ENCODE peak calls at places on chromosomes 4 and X, in six cellular contexts. N is EH; U is body of pancreas; M is BJ; E is lower lobe of right lung; Q is CD8-positive, alpha-beta memory T cell. S is an unnamed sample.

GRCh38 chr4:96035727-96036126 is 195.8 kb downstream of the PDHA2 start:
- DNase-seq in N (no peak), U (no peak), M (no peak), E (no peak), Q (no peak), S (no peak)

GRCh38 chr4:65383589-65384305 is 286.5 kb downstream of the EPHA5 start:
- DNase-seq in N (peak), U (no peak), M (no peak), E (no peak), Q (no peak), S (no peak)

GRCh38 chrX:82362550-82362949 is 1145.5 kb upstream of the POU3F4 start:
- DNase-seq in N (no peak), U (no peak), M (no peak), E (no peak), Q (no peak), S (no peak)

GRCh38 chr4:55124337-55125076 is 888 bp downstream of the KDR start:
- DNase-seq in N (no peak), U (no peak), M (no peak), E (no peak), Q (no peak), S (no peak)

GRCh38 chr4:77699731-77700210 is 94.2 kb downstream of the CXCL13 start:
- DNase-seq in N (peak), U (no peak), M (peak), E (no peak), Q (no peak), S (peak)

GRCh38 chrX:78106651-78106986 is 2.6 kb downstream of the PGK1 start:
- DNase-seq in N (no peak), U (no peak), M (no peak), E (no peak), Q (no peak), S (no peak)

GRCh38 chrX:46169808-46170207 is 375.4 kb downstream of the ZNF674 start:
- DNase-seq in N (no peak), U (no peak), M (no peak), E (no peak), Q (no peak), S (no peak)

GRCh38 chrX:41144873-41145272 is 59.6 kb downstream of the USP9X start:
- DNase-seq in N (no peak), U (no peak), M (no peak), E (no peak), Q (no peak), S (no peak)

GRCh38 chrX:40439625-40440532 is 140.9 kb upstream of the ATP6AP2 start:
- DNase-seq in N (no peak), U (no peak), M (no peak), E (no peak), Q (no peak), S (no peak)

GRCh38 chr4:25351777-25352421 is 25.2 kb upstream of the ANAPC4 start:
- DNase-seq in N (peak), U (no peak), M (no peak), E (no peak), Q (no peak), S (no peak)

GRCh38 chrX:38798956-38799355 is 2.3 kb upstream of the MID1IP1 start:
- DNase-seq in N (peak), U (no peak), M (no peak), E (no peak), Q (no peak), S (no peak)

GRCh38 chr4:47704693-47705325 is 133.1 kb downstream of the CORIN start:
- DNase-seq in N (peak), U (peak), M (no peak), E (no peak), Q (no peak), S (peak)

GRCh38 chr4:96102541-96103018 is 262.7 kb downstream of the PDHA2 start:
- DNase-seq in N (no peak), U (no peak), M (no peak), E (no peak), Q (no peak), S (no peak)

GRCh38 chr4:182382941-182383340 is 139.7 kb downstream of the TENM3 start:
- DNase-seq in N (no peak), U (no peak), M (no peak), E (no peak), Q (no peak), S (no peak)

GRCh38 chr4:165680821-165681220 is 192.2 kb upstream of the TLL1 start:
- DNase-seq in N (no peak), U (no peak), M (no peak), E (no peak), Q (no peak), S (no peak)

GRCh38 chr4:89308161-89308500 is 531 bp upstream of the GPRIN3 start:
- DNase-seq in N (no peak), U (no peak), M (no peak), E (no peak), Q (no peak), S (no peak)

GRCh38 chrX:78839711-78840110 is 92.2 kb downstream of the LPAR4 start:
- DNase-seq in N (no peak), U (no peak), M (no peak), E (no peak), Q (no peak), S (no peak)

GRCh38 chr4:25978327-25978726 is 64.3 kb downstream of the SMIM20 start:
- DNase-seq in N (no peak), U (no peak), M (no peak), E (no peak), Q (no peak), S (no peak)

GRCh38 chrX:31993635-31994034 is 921.8 kb upstream of the FTHL17 start:
- DNase-seq in N (no peak), U (no peak), M (no peak), E (no peak), Q (no peak), S (no peak)

GRCh38 chr4:102404551-102404969 is 59.3 kb upstream of the SLC39A8 start:
- DNase-seq in N (no peak), U (no peak), M (no peak), E (no peak), Q (no peak), S (no peak)

GRCh38 chr4:2793578-2793919 is 664 bp downstream of the SH3BP2 start:
- DNase-seq in N (peak), U (no peak), M (no peak), E (peak), Q (no peak), S (peak)

GRCh38 chrX:67114635-67115034 is 429.2 kb upstream of the AR start:
- DNase-seq in N (no peak), U (no peak), M (no peak), E (no peak), Q (no peak), S (no peak)

GRCh38 chrX:118216086-118216485 is 99.5 kb upstream of the KLHL13 start:
- DNase-seq in N (peak), U (no peak), M (no peak), E (no peak), Q (no peak), S (no peak)

GRCh38 chrX:155766321-155766720 is 114.8 kb upstream of the VAMP7 start:
- DNase-seq in N (peak), U (no peak), M (no peak), E (no peak), Q (no peak), S (no peak)

GRCh38 chr4:176492648-176493302 is 173.0 kb downstream of the SPCS3 start:
- DNase-seq in N (peak), U (no peak), M (no peak), E (no peak), Q (no peak), S (no peak)

GRCh38 chr4:52912608-52913007 is 50.5 kb downstream of the RASL11B start:
- DNase-seq in N (peak), U (no peak), M (no peak), E (no peak), Q (no peak), S (no peak)

GRCh38 chrX:107119281-107119680 is 659 bp upstream of the RBM41 start:
- DNase-seq in N (no peak), U (no peak), M (no peak), E (no peak), Q (no peak), S (no peak)

GRCh38 chr4:65580551-65580950 is 89.7 kb downstream of the EPHA5 start:
- DNase-seq in N (peak), U (no peak), M (no peak), E (no peak), Q (no peak), S (no peak)

GRCh38 chr4:108352664-108353308 is 184.1 kb upstream of the LEF1 start:
- DNase-seq in N (no peak), U (no peak), M (no peak), E (no peak), Q (no peak), S (no peak)

GRCh38 chr4:119570401-119570800 is 58.2 kb downstream of the PDE5A start:
- DNase-seq in N (peak), U (no peak), M (peak), E (no peak), Q (no peak), S (no peak)

GRCh38 chrX:9048801-9049200 is 14.9 kb upstream of the FAM9B start:
- DNase-seq in N (peak), U (no peak), M (no peak), E (no peak), Q (no peak), S (no peak)

GRCh38 chr4:17081157-17081556 is 182.7 kb upstream of the LDB2 start:
- DNase-seq in N (no peak), U (no peak), M (no peak), E (no peak), Q (no peak), S (no peak)

GRCh38 chr4:111494471-111494870 is 650.8 kb upstream of the FAM241A start:
- DNase-seq in N (peak), U (no peak), M (no peak), E (no peak), Q (no peak), S (no peak)

GRCh38 chrX:39974228-39974627 is 123.5 kb downstream of the BCOR start:
- DNase-seq in N (no peak), U (no peak), M (no peak), E (no peak), Q (no peak), S (no peak)

GRCh38 chr4:7516116-7516772 is 81.5 kb upstream of the PSAPL1 start:
- DNase-seq in N (no peak), U (no peak), M (no peak), E (no peak), Q (no peak), S (no peak)

GRCh38 chr4:185016101-185016940 is 2.0 kb upstream of the HELT start:
- DNase-seq in N (no peak), U (no peak), M (no peak), E (no peak), Q (no peak), S (no peak)

GRCh38 chr4:87950516-87950915 is 25.0 kb upstream of the SPP1 start:
- DNase-seq in N (peak), U (no peak), M (no peak), E (no peak), Q (no peak), S (no peak)

GRCh38 chrX:118807151-118808017 is 16.2 kb upstream of the ZCCHC12 start:
- DNase-seq in N (peak), U (peak), M (no peak), E (no peak), Q (no peak), S (peak)

GRCh38 chr4:38762560-38762959 is 20.2 kb downstream of the TLR10 start:
- DNase-seq in N (no peak), U (no peak), M (no peak), E (no peak), Q (no peak), S (no peak)

S was measured in SK-N-SH.